ENCODE peak calls at places on chromosomes 3 and 15, in five cellular contexts. One of them, this sample, is unnamed.

GRCh38 chr3:139326131-139326530 is 17.7 kb upstream of the MRPS22 start:
- DNase-seq in stimulated activated naive CD8-positive, alpha-beta T cell treated with anti-CD3 and anti-CD28 coated beads, Interleukin-15, amount 100 ng/mL, for 72 hours: no peak
- DNase-seq in left ventricle myocardium superior: no peak
- DNase-seq in HT1080: no peak
- DNase-seq in substantia nigra: no peak
- DNase-seq in this sample: no peak

GRCh38 chr3:195187609-195188529 is 83.1 kb downstream of the XXYLT1 start:
- DNase-seq in stimulated activated naive CD8-positive, alpha-beta T cell treated with anti-CD3 and anti-CD28 coated beads, Interleukin-15, amount 100 ng/mL, for 72 hours: no peak
- DNase-seq in left ventricle myocardium superior: no peak
- DNase-seq in HT1080: peak; percentile 28
- DNase-seq in substantia nigra: no peak
- DNase-seq in this sample: no peak

GRCh38 chr3:105791919-105792786 is 76.7 kb downstream of the CBLB start:
- DNase-seq in stimulated activated naive CD8-positive, alpha-beta T cell treated with anti-CD3 and anti-CD28 coated beads, Interleukin-15, amount 100 ng/mL, for 72 hours: no peak
- DNase-seq in left ventricle myocardium superior: peak; percentile 82
- DNase-seq in HT1080: peak; percentile 88
- DNase-seq in substantia nigra: no peak
- DNase-seq in this sample: peak; percentile 80

GRCh38 chr3:31770822-31771326 is 210.2 kb downstream of the OSBPL10 start:
- DNase-seq in stimulated activated naive CD8-positive, alpha-beta T cell treated with anti-CD3 and anti-CD28 coated beads, Interleukin-15, amount 100 ng/mL, for 72 hours: no peak
- DNase-seq in left ventricle myocardium superior: no peak
- DNase-seq in HT1080: no peak
- DNase-seq in substantia nigra: no peak
- DNase-seq in this sample: no peak

GRCh38 chr3:190912736-190913135 is 50.2 kb upstream of the GMNC start:
- DNase-seq in stimulated activated naive CD8-positive, alpha-beta T cell treated with anti-CD3 and anti-CD28 coated beads, Interleukin-15, amount 100 ng/mL, for 72 hours: no peak
- DNase-seq in left ventricle myocardium superior: no peak
- DNase-seq in HT1080: peak; percentile 64
- DNase-seq in substantia nigra: no peak
- DNase-seq in this sample: no peak

GRCh38 chr3:14244521-14244920 is 65.9 kb downstream of the LSM3 start:
- DNase-seq in stimulated activated naive CD8-positive, alpha-beta T cell treated with anti-CD3 and anti-CD28 coated beads, Interleukin-15, amount 100 ng/mL, for 72 hours: no peak
- DNase-seq in left ventricle myocardium superior: no peak
- DNase-seq in HT1080: no peak
- DNase-seq in substantia nigra: no peak
- DNase-seq in this sample: no peak

GRCh38 chr3:191775451-191776233 is 314.7 kb downstream of the PYDC2 start:
- DNase-seq in stimulated activated naive CD8-positive, alpha-beta T cell treated with anti-CD3 and anti-CD28 coated beads, Interleukin-15, amount 100 ng/mL, for 72 hours: no peak
- DNase-seq in left ventricle myocardium superior: no peak
- DNase-seq in HT1080: peak; percentile 71
- DNase-seq in substantia nigra: no peak
- DNase-seq in this sample: no peak

GRCh38 chr3:30750967-30751366 is 143.5 kb downstream of the GADL1 start:
- DNase-seq in stimulated activated naive CD8-positive, alpha-beta T cell treated with anti-CD3 and anti-CD28 coated beads, Interleukin-15, amount 100 ng/mL, for 72 hours: no peak
- DNase-seq in left ventricle myocardium superior: no peak
- DNase-seq in HT1080: no peak
- DNase-seq in substantia nigra: no peak
- DNase-seq in this sample: no peak

GRCh38 chr15:76191539-76192244 is 119.6 kb downstream of the ETFA start:
- DNase-seq in stimulated activated naive CD8-positive, alpha-beta T cell treated with anti-CD3 and anti-CD28 coated beads, Interleukin-15, amount 100 ng/mL, for 72 hours: no peak
- DNase-seq in left ventricle myocardium superior: no peak
- DNase-seq in HT1080: no peak
- DNase-seq in substantia nigra: no peak
- DNase-seq in this sample: no peak

GRCh38 chr3:123419850-123420292 is 29.0 kb downstream of the ADCY5 start:
- DNase-seq in stimulated activated naive CD8-positive, alpha-beta T cell treated with anti-CD3 and anti-CD28 coated beads, Interleukin-15, amount 100 ng/mL, for 72 hours: no peak
- DNase-seq in left ventricle myocardium superior: peak; percentile 89
- DNase-seq in HT1080: peak; percentile 29
- DNase-seq in substantia nigra: peak; percentile 81
- DNase-seq in this sample: no peak

GRCh38 chr3:8724108-8724752 is 9.4 kb upstream of the CAV3 start:
- DNase-seq in stimulated activated naive CD8-positive, alpha-beta T cell treated with anti-CD3 and anti-CD28 coated beads, Interleukin-15, amount 100 ng/mL, for 72 hours: no peak
- DNase-seq in left ventricle myocardium superior: no peak
- DNase-seq in HT1080: no peak
- DNase-seq in substantia nigra: no peak
- DNase-seq in this sample: no peak

GRCh38 chr3:94568041-94568440 is 505.2 kb downstream of the NSUN3 start:
- DNase-seq in stimulated activated naive CD8-positive, alpha-beta T cell treated with anti-CD3 and anti-CD28 coated beads, Interleukin-15, amount 100 ng/mL, for 72 hours: no peak
- DNase-seq in left ventricle myocardium superior: no peak
- DNase-seq in HT1080: no peak
- DNase-seq in substantia nigra: no peak
- DNase-seq in this sample: no peak

This sample was measured in kidney.